ENCODE peak calls at places on chromosomes 2 and 18, in four cellular contexts. H is H1, K is WTC11, Y is SK-N-SH. L is an unnamed sample.
A peak's percentile ranks its signal among the peaks of the same experiment; 100 is the strongest.

GRCh38 chr2:17749753-17750438 is 3.7 kb downstream of the SMC6 start:
- DNase-seq in K (no peak), H (no peak), Y (no peak), L (no peak)

GRCh38 chr2:55408098-55408882 is 11.4 kb downstream of the CCDC88A start:
- DNase-seq in Y (no peak), H (no peak), K (no peak), L (no peak)

GRCh38 chr2:149994057-149994728 is 406.6 kb upstream of the MMADHC start:
- DNase-seq in H (no peak), K (no peak), Y (no peak), L (no peak)

GRCh38 chr2:103942199-103942598 is 911.7 kb upstream of the POU3F3 start:
- DNase-seq in H (no peak), K (no peak), Y (no peak), L (no peak)

GRCh38 chr2:126655500-126656310 is at the start of gene GYPC:
- DNase-seq in Y (no peak), H (peak; percentile 76), K (peak; percentile 59), L (peak; percentile 85)

GRCh38 chr18:6363216-6363615 is 51.5 kb downstream of the L3MBTL4 start:
- DNase-seq in Y (no peak), H (no peak), K (no peak), L (no peak)

GRCh38 chr2:8277921-8278571 is 403.8 kb upstream of the ID2 start:
- DNase-seq in K (no peak), Y (peak; percentile 34), H (no peak), L (no peak)

GRCh38 chr2:226791056-226791486 is 8.5 kb downstream of the IRS1 start:
- DNase-seq in H (no peak), K (peak; percentile 69), Y (no peak), L (no peak)

GRCh38 chr2:231708773-231709635 is 679 bp downstream of the PTMA start:
- DNase-seq in Y (peak; percentile 44), K (no peak), H (peak; percentile 50), L (peak; percentile 37)

GRCh38 chr2:29309090-29310054 is 194.2 kb downstream of the CLIP4 start:
- DNase-seq in K (peak; percentile 51), Y (peak; percentile 78), H (peak; percentile 64), L (peak; percentile 58)

GRCh38 chr2:239261796-239262475 is 138.9 kb downstream of the HDAC4 start:
- DNase-seq in Y (no peak), H (no peak), K (no peak), L (no peak)

GRCh38 chr2:10750610-10751009 is 29.2 kb downstream of the ATP6V1C2 start:
- DNase-seq in H (no peak), K (no peak), Y (no peak), L (no peak)

GRCh38 chr18:49723648-49724180 is 89.6 kb downstream of the ACAA2 start:
- DNase-seq in Y (no peak), H (no peak), K (no peak), L (no peak)

GRCh38 chr2:135651717-135652116 is 89.9 kb upstream of the UBXN4 start:
- DNase-seq in H (no peak), K (no peak), Y (no peak), L (no peak)

GRCh38 chr2:40004336-40004735 is 225.3 kb upstream of the THUMPD2 start:
- DNase-seq in H (no peak), K (no peak), Y (no peak), L (no peak)

GRCh38 chr2:134127496-134127895 is 126.4 kb upstream of the MGAT5 start:
- DNase-seq in K (no peak), Y (no peak), H (no peak), L (no peak)

GRCh38 chr2:98548920-98549818 is 59.1 kb downstream of the COA5 start:
- DNase-seq in H (no peak), K (no peak), Y (no peak), L (no peak)

GRCh38 chr2:220154243-220154642 is 526.8 kb downstream of the SLC4A3 start:
- DNase-seq in K (no peak), H (no peak), Y (no peak), L (no peak)

GRCh38 chr2:153519260-153519875 is 40.8 kb upstream of the RPRM start:
- DNase-seq in Y (peak; percentile 30), K (peak; percentile 57), H (peak; percentile 81), L (peak; percentile 67)

GRCh38 chr2:147002256-147002655 is 842.6 kb upstream of the ACVR2A start:
- DNase-seq in H (no peak), K (no peak), Y (no peak), L (no peak)

GRCh38 chr2:101501443-101501842 is 26.5 kb upstream of the RFX8 start:
- DNase-seq in Y (no peak), H (no peak), K (no peak), L (no peak)

GRCh38 chr2:69309336-69310048 is 77.5 kb downstream of the GFPT1 start:
- DNase-seq in H (no peak), Y (peak; percentile 37), K (no peak), L (peak; percentile 28)

GRCh38 chr2:71944183-71944550 is 203.5 kb downstream of the CYP26B1 start:
- DNase-seq in K (no peak), H (no peak), Y (no peak), L (no peak)

GRCh38 chr2:69744456-69744855 is 2.5 kb downstream of the ANXA4 start:
- DNase-seq in Y (no peak), H (no peak), K (no peak), L (peak; percentile 52)

GRCh38 chr2:128410758-128411215 is 92.1 kb upstream of the HS6ST1 start:
- DNase-seq in K (no peak), Y (peak; percentile 19), H (peak; percentile 24), L (no peak)

GRCh38 chr2:156918410-156918809 is 339.1 kb upstream of the GALNT5 start:
- DNase-seq in K (no peak), Y (no peak), H (no peak), L (no peak)

GRCh38 chr2:8424997-8425900 is 256.6 kb upstream of the ID2 start:
- DNase-seq in Y (no peak), K (no peak), H (no peak), L (no peak)

GRCh38 chr2:238685327-238685709 is 162.6 kb upstream of the TWIST2 start:
- DNase-seq in K (no peak), Y (no peak), H (no peak), L (no peak)

GRCh38 chr18:76721207-76721996 is 101.0 kb upstream of the ZNF236 start:
- DNase-seq in H (no peak), K (no peak), Y (no peak), L (no peak)

GRCh38 chr2:37886745-37887144 is 38.3 kb upstream of the RMDN2 start:
- DNase-seq in Y (no peak), K (no peak), H (no peak), L (no peak)

GRCh38 chr2:184053326-184053725 is 545.0 kb upstream of the ZNF804A start:
- DNase-seq in Y (no peak), H (no peak), K (no peak), L (no peak)

GRCh38 chr2:98777076-98777475 is 46.1 kb upstream of the MGAT4A start:
- DNase-seq in K (no peak), H (no peak), Y (no peak), L (no peak)

GRCh38 chr2:171169333-171169732 is 8.6 kb upstream of the TLK1 start:
- DNase-seq in Y (no peak), K (no peak), H (no peak), L (no peak)

GRCh38 chr18:9738266-9738969 is 30.3 kb downstream of the RAB31 start:
- DNase-seq in Y (no peak), K (no peak), H (no peak), L (no peak)

GRCh38 chr18:45894818-45895217 is 69.3 kb downstream of the SIGLEC15 start:
- DNase-seq in H (no peak), Y (no peak), K (no peak), L (no peak)

GRCh38 chr2:104599802-104600510 is 254.0 kb upstream of the POU3F3 start:
- DNase-seq in H (no peak), Y (no peak), K (no peak), L (no peak)

GRCh38 chr2:227324671-227325055 is 388 bp upstream of the MFF start:
- DNase-seq in Y (peak; percentile 64), K (no peak), H (peak; percentile 49), L (peak; percentile 22)

DNA sequence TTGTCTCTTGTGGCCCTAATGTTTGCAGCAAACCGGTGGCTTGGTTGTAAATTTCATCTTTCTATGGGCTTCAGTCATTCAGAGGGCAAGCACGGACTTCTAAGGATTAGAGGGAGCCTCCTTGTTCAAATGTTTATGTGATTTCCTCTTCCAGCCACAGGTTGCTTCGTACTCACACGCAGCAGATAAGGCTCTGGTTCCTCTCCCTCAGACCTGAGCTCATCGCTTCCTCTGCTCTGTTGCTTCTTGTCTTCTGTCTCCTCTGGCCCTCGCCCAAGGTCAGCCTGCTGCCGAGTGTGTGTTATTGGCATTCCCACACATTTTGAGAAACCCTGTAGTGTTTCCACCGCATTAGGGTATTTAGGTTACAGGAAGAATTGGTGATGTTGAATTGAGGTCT is 44.0 kb downstream of the MYL12B start:
- DNase-seq in K (no peak), H (no peak), Y (no peak), L (peak; percentile 66)
- TF ChIP-seq TEAD4 in K (no peak), H (no peak), Y (no peak), L (no peak)

GRCh38 chr2:129929321-129930290 is 49.9 kb upstream of the RAB6C start:
- DNase-seq in Y (peak; percentile 79), K (no peak), H (peak; percentile 38), L (no peak)
- TF ChIP-seq TEAD4 in Y (no peak), K (no peak), H (no peak), L (no peak)

GRCh38 chr2:7007846-7008741 is 90.9 kb downstream of the RNF144A start:
- DNase-seq in Y (peak; percentile 84), K (no peak), H (no peak), L (peak; percentile 86)

GRCh38 chr2:7012141-7012809 is 95.1 kb downstream of the RNF144A start:
- DNase-seq in H (no peak), K (no peak), Y (no peak), L (no peak)

GRCh38 chr2:7011376-7012083 is 94.3 kb downstream of the RNF144A start:
- DNase-seq in Y (no peak), K (no peak), H (no peak), L (no peak)

GRCh38 chr2:7009207-7009911 is 92.1 kb downstream of the RNF144A start:
- DNase-seq in H (no peak), K (no peak), Y (no peak), L (no peak)

GRCh38 chr2:7010376-7010775 is 93.2 kb downstream of the RNF144A start:
- DNase-seq in K (no peak), Y (no peak), H (no peak), L (no peak)
- TF ChIP-seq TEAD4 in K (no peak), Y (peak; percentile 93), H (no peak), L (no peak)

GRCh38 chr2:3257166-3257565 is 120.5 kb downstream of the EIPR1 start:
- DNase-seq in Y (peak; percentile 64), H (no peak), K (peak; percentile 41), L (no peak)
- TF ChIP-seq TEAD4 in Y (no peak), H (no peak), K (no peak), L (no peak)